ENCODE peak calls at places on chromosomes 13 and 19, in ten cellular contexts. O, F, S, T, I, P, Z, A, X and M are unnamed samples.
A peak's percentile ranks its signal among the peaks of the same experiment; 100 is the strongest.

GRCh38 chr13:57409121-57409520 is 222.4 kb upstream of the PCDH17 start:
- DNase-seq in Z (no peak), T (no peak), I (no peak), F (no peak), P (no peak), X (no peak), O (no peak), A (no peak), S (no peak), M (no peak)

GRCh38 chr19:44925114-44925891 is 10.9 kb downstream of the APOC1 start:
- DNase-seq in X (peak; percentile 69), S (no peak), I (peak; percentile 83), A (no peak), P (no peak), Z (no peak), T (no peak), F (no peak), O (peak; percentile 95), M (no peak)

GRCh38 chr19:53492153-53492552 is 24.6 kb downstream of the ZNF813 start:
- DNase-seq in S (no peak), P (no peak), X (no peak), F (no peak), Z (no peak), I (no peak), T (no peak), A (no peak), O (no peak), M (no peak)

GRCh38 chr13:46983881-46984280 is 87.0 kb upstream of the HTR2A start:
- DNase-seq in X (no peak), P (no peak), O (peak; percentile 10), A (no peak), S (no peak), F (no peak), I (no peak), T (no peak), Z (peak; percentile 9), M (no peak)

GRCh38 chr19:7494416-7495098 is 5.7 kb upstream of the PEX11G start:
- DNase-seq in S (no peak), I (peak; percentile 41), A (no peak), Z (peak; percentile 43), F (no peak), O (peak; percentile 52), T (no peak), P (no peak), X (no peak), M (no peak)

GRCh38 chr19:52237771-52238400 is 31.5 kb upstream of the ZNF766 start:
- DNase-seq in Z (peak; percentile 68), T (peak; percentile 52), O (peak; percentile 76), A (no peak), X (no peak), I (peak; percentile 41), S (peak; percentile 22), F (peak; percentile 53), P (peak; percentile 38), M (peak; percentile 43)

GRCh38 chr13:50208826-50209335 is 193.6 kb downstream of the KCNRG start:
- DNase-seq in T (peak; percentile 52), A (no peak), Z (peak; percentile 98), P (no peak), S (no peak), I (peak; percentile 86), F (no peak), O (peak; percentile 91), X (no peak), M (no peak)

GRCh38 chr13:33817513-33817842 is 471 bp upstream of the RFC3 start:
- DNase-seq in F (no peak), S (no peak), I (no peak), X (no peak), A (no peak), O (no peak), Z (no peak), T (no peak), P (no peak), M (no peak)

GRCh38 chr13:90547272-90547790 is 800.2 kb upstream of the MIR17HG start:
- DNase-seq in S (no peak), F (no peak), P (no peak), A (no peak), Z (no peak), O (no peak), T (no peak), I (no peak), X (no peak), M (no peak)

GRCh38 chr13:73803997-73804396 is 330.2 kb downstream of the KLF12 start:
- DNase-seq in T (no peak), A (no peak), S (no peak), P (no peak), F (no peak), Z (peak; percentile 52), X (no peak), I (no peak), O (peak; percentile 11), M (no peak)

GRCh38 chr13:78100481-78100880 is 181.8 kb upstream of the EDNRB start:
- DNase-seq in P (no peak), F (no peak), O (no peak), A (no peak), S (no peak), Z (no peak), X (no peak), I (no peak), T (no peak), M (no peak)

GRCh38 chr13:29503041-29503837 is 92.2 kb downstream of the SLC7A1 start:
- DNase-seq in O (no peak), P (no peak), T (no peak), A (no peak), I (no peak), Z (no peak), S (no peak), F (no peak), X (peak; percentile 37), M (no peak)

GRCh38 chr19:7242601-7243258 is 51.5 kb downstream of the INSR start:
- DNase-seq in S (no peak), O (peak; percentile 71), T (peak; percentile 53), F (no peak), A (no peak), Z (peak; percentile 84), P (no peak), X (no peak), I (no peak), M (no peak)

GRCh38 chr13:73397486-73398020 is 338.7 kb downstream of the KLF5 start:
- DNase-seq in T (no peak), P (no peak), A (no peak), O (no peak), X (no peak), F (no peak), I (no peak), S (no peak), Z (no peak), M (no peak)

GRCh38 chr19:12847159-12848139 is 9.1 kb downstream of the MAST1 start:
- DNase-seq in Z (peak; percentile 63), X (peak; percentile 93), O (peak; percentile 80), P (peak; percentile 74), S (peak; percentile 64), A (peak; percentile 80), T (peak; percentile 86), I (peak; percentile 83), F (peak; percentile 75), M (peak; percentile 31)

GRCh38 chr19:40129425-40129824 is 38.7 kb upstream of the ZNF780A start:
- DNase-seq in Z (no peak), A (no peak), P (no peak), T (no peak), O (no peak), F (no peak), I (no peak), X (no peak), S (no peak), M (no peak)

GRCh38 chr19:45448425-45448756 is 19.4 kb upstream of the FOSB start:
- DNase-seq in S (no peak), Z (no peak), T (no peak), F (no peak), X (no peak), O (no peak), I (no peak), P (no peak), A (no peak), M (no peak)

GRCh38 chr13:63408227-63409202 is 1992.9 kb upstream of the PCDH20 start:
- DNase-seq in T (no peak), F (no peak), X (no peak), A (no peak), I (no peak), Z (peak; percentile 33), P (no peak), O (peak; percentile 50), S (no peak), M (no peak)

GRCh38 chr19:10762656-10763055 is 44.8 kb downstream of the DNM2 start:
- DNase-seq in X (no peak), P (no peak), F (peak; percentile 37), O (no peak), T (peak; percentile 48), A (no peak), Z (no peak), I (peak; percentile 67), S (no peak), M (no peak)

GRCh38 chr13:103866041-103866440 is 799.8 kb upstream of the SLC10A2 start:
- DNase-seq in Z (no peak), X (no peak), I (no peak), P (no peak), S (no peak), F (no peak), O (no peak), A (no peak), T (no peak), M (no peak)

GRCh38 chr19:51002542-51003311 is 1.3 kb upstream of the KLK8 start:
- DNase-seq in P (no peak), X (no peak), O (peak; percentile 4), I (no peak), T (no peak), S (no peak), F (no peak), Z (no peak), A (no peak), M (peak; percentile 69)

GRCh38 chr19:3398114-3398899 is 31.9 kb downstream of the NFIC start:
- DNase-seq in I (peak; percentile 77), F (no peak), P (no peak), Z (no peak), A (no peak), X (peak; percentile 91), O (peak; percentile 49), T (no peak), S (no peak), M (no peak)

GRCh38 chr13:41122838-41123237 is 9.8 kb downstream of the KBTBD6 start:
- DNase-seq in I (no peak), X (no peak), O (no peak), S (no peak), P (no peak), T (no peak), Z (no peak), F (no peak), A (no peak), M (no peak)

GRCh38 chr13:50892162-50892944 is 17.2 kb upstream of the RNASEH2B start:
- DNase-seq in P (no peak), T (no peak), O (no peak), S (peak; percentile 19), A (no peak), F (peak; percentile 32), X (no peak), Z (no peak), I (no peak), M (no peak)

GRCh38 chr13:21625366-21625765 is 21.4 kb upstream of the MICU2 start:
- DNase-seq in I (no peak), Z (peak; percentile 18), X (peak; percentile 32), P (no peak), T (peak; percentile 44), O (peak; percentile 29), S (no peak), A (no peak), F (no peak), M (peak; percentile 18)

GRCh38 chr13:99911069-99911964 is 60.2 kb downstream of the ZIC5 start:
- DNase-seq in O (no peak), Z (no peak), S (no peak), T (no peak), A (no peak), X (no peak), I (no peak), F (no peak), P (no peak), M (peak; percentile 84)

GRCh38 chr13:66210677-66211076 is 1019.5 kb downstream of the PCDH9 start:
- DNase-seq in T (peak; percentile 77), F (no peak), Z (peak; percentile 87), S (no peak), O (peak; percentile 88), A (no peak), P (no peak), I (no peak), X (no peak), M (no peak)

GRCh38 chr13:46717275-46717674 is 79.7 kb downstream of the ESD start:
- DNase-seq in S (no peak), A (no peak), Z (no peak), T (no peak), F (no peak), O (no peak), P (no peak), X (no peak), I (no peak), M (no peak)